ENCODE peak calls at places on chromosomes 4 and X, in nine cellular contexts. O, X, R, B, L, M, W, D and V are unnamed samples.

GRCh38 chrX:63809158-63809557 is 24.1 kb upstream of the ARHGEF9 start:
- DNase-seq in O (no peak), X (no peak), R (no peak), B (no peak), L (no peak), M (peak), W (no peak), D (no peak), V (no peak)

GRCh38 chr4:38489924-38490639 is 173.9 kb upstream of the KLF3 start:
- DNase-seq in O (peak), X (no peak), R (no peak), B (no peak), L (no peak), M (no peak), W (peak), D (no peak), V (no peak)

GRCh38 chr4:115325836-115326235 is 212.4 kb upstream of the NDST4 start:
- DNase-seq in O (no peak), X (no peak), R (no peak), B (no peak), L (no peak), M (no peak), W (no peak), D (no peak), V (no peak)

GRCh38 chr4:30181918-30182317 is 538.3 kb upstream of the PCDH7 start:
- DNase-seq in O (no peak), X (no peak), R (no peak), B (no peak), L (no peak), M (no peak), W (no peak), D (no peak), V (no peak)

GRCh38 chr4:67035501-67035900 is 509.8 kb downstream of the CENPC start:
- DNase-seq in O (peak), X (no peak), R (no peak), B (no peak), L (no peak), M (no peak), W (no peak), D (no peak), V (no peak)

GRCh38 chr4:180449395-180449956 is 1793.7 kb upstream of the TENM3 start:
- DNase-seq in O (no peak), X (no peak), R (peak), B (no peak), L (peak), M (peak), W (no peak), D (no peak), V (no peak)

GRCh38 chr4:41579043-41579442 is 41.1 kb downstream of the LIMCH1 start:
- DNase-seq in O (no peak), X (no peak), R (no peak), B (no peak), L (no peak), M (no peak), W (no peak), D (no peak), V (no peak)

GRCh38 chr4:101346562-101347266 is 612 bp downstream of the PPP3CA start:
- DNase-seq in O (peak), X (peak), R (peak), B (peak), L (peak), M (peak), W (peak), D (no peak), V (peak)

GRCh38 chr4:15398001-15398400 is 29.8 kb upstream of the C1QTNF7 start:
- DNase-seq in O (peak), X (no peak), R (no peak), B (no peak), L (no peak), M (no peak), W (no peak), D (no peak), V (no peak)

GRCh38 chrX:43655151-43655676 is 885 bp upstream of the MAOA start:
- DNase-seq in O (peak), X (peak), R (peak), B (peak), L (no peak), M (peak), W (peak), D (no peak), V (no peak)

GRCh38 chr4:169619518-169619957 is 840 bp upstream of the CLCN3 start:
- DNase-seq in O (peak), X (no peak), R (peak), B (peak), L (peak), M (peak), W (peak), D (peak), V (no peak)

GRCh38 chr4:112939901-112940300 is 109.6 kb upstream of the ANK2 start:
- DNase-seq in O (no peak), X (no peak), R (no peak), B (no peak), L (no peak), M (no peak), W (no peak), D (no peak), V (no peak)

GRCh38 chr4:37682701-37683401 is 3.3 kb downstream of the RELL1 start:
- DNase-seq in O (no peak), X (no peak), R (no peak), B (no peak), L (peak), M (no peak), W (no peak), D (peak), V (no peak)

GRCh38 chr4:17811078-17811603 is 362 bp downstream of the NCAPG start:
- DNase-seq in O (no peak), X (no peak), R (no peak), B (no peak), L (no peak), M (peak), W (no peak), D (no peak), V (no peak)

GRCh38 chrX:7270018-7270417 is 122.1 kb upstream of the PUDP start:
- DNase-seq in O (peak), X (no peak), R (no peak), B (no peak), L (no peak), M (no peak), W (no peak), D (no peak), V (no peak)

GRCh38 chrX:68832516-68833447 is 4.0 kb downstream of the EFNB1 start:
- DNase-seq in O (no peak), X (no peak), R (no peak), B (no peak), L (no peak), M (no peak), W (no peak), D (no peak), V (no peak)

GRCh38 chrX:49211074-49211473 is 11.1 kb upstream of the SYP start:
- DNase-seq in O (no peak), X (no peak), R (no peak), B (no peak), L (no peak), M (no peak), W (no peak), D (no peak), V (no peak)

GRCh38 chrX:133685806-133686205 is 270.5 kb upstream of the GPC4 start:
- DNase-seq in O (no peak), X (no peak), R (no peak), B (no peak), L (no peak), M (no peak), W (no peak), D (no peak), V (no peak)

GRCh38 chr4:89009107-89009506 is 47.9 kb downstream of the FAM13A start:
- DNase-seq in O (no peak), X (no peak), R (no peak), B (no peak), L (no peak), M (no peak), W (no peak), D (no peak), V (no peak)

GRCh38 chrX:154751121-154751668 is 318 bp upstream of the GAB3 start:
- DNase-seq in O (no peak), X (no peak), R (no peak), B (peak), L (peak), M (no peak), W (peak), D (peak), V (no peak)

GRCh38 chr4:5678977-5679376 is 29.4 kb downstream of the EVC2 start:
- DNase-seq in O (no peak), X (no peak), R (no peak), B (no peak), L (no peak), M (no peak), W (no peak), D (no peak), V (no peak)

GRCh38 chrX:23822397-23822796 is 39.4 kb downstream of the SAT1 start:
- DNase-seq in O (peak), X (no peak), R (no peak), B (no peak), L (no peak), M (peak), W (no peak), D (no peak), V (no peak)

GRCh38 chr4:108702960-108703359 is 52.6 kb downstream of the OSTC start:
- DNase-seq in O (no peak), X (no peak), R (no peak), B (no peak), L (no peak), M (no peak), W (no peak), D (no peak), V (no peak)

GRCh38 chr4:148263127-148263526 is 179.1 kb downstream of the NR3C2 start:
- DNase-seq in O (no peak), X (no peak), R (no peak), B (no peak), L (no peak), M (peak), W (no peak), D (no peak), V (no peak)

GRCh38 chr4:41154814-41155177 is 59.5 kb downstream of the APBB2 start:
- DNase-seq in O (peak), X (no peak), R (no peak), B (no peak), L (no peak), M (no peak), W (no peak), D (no peak), V (no peak)

GRCh38 chrX:42466706-42467105 is 311.3 kb downstream of the PPP1R2C start:
- DNase-seq in O (no peak), X (no peak), R (no peak), B (no peak), L (no peak), M (no peak), W (no peak), D (no peak), V (no peak)

GRCh38 chrX:48864210-48864609 is 28.8 kb upstream of the PCSK1N start:
- DNase-seq in O (peak), X (no peak), R (no peak), B (no peak), L (no peak), M (no peak), W (no peak), D (no peak), V (no peak)

GRCh38 chr4:78379991-78380739 is 171.4 kb upstream of the ANXA3 start:
- DNase-seq in O (no peak), X (no peak), R (no peak), B (no peak), L (no peak), M (peak), W (no peak), D (no peak), V (no peak)

GRCh38 chr4:56622176-56622575 is 58.9 kb downstream of the HOPX start:
- DNase-seq in O (no peak), X (no peak), R (no peak), B (no peak), L (no peak), M (no peak), W (no peak), D (no peak), V (no peak)

GRCh38 chr4:24105183-24106039 is 215.6 kb upstream of the PPARGC1A start:
- DNase-seq in O (peak), X (no peak), R (no peak), B (no peak), L (no peak), M (no peak), W (no peak), D (no peak), V (no peak)

GRCh38 chr4:16916719-16917337 is 18.4 kb upstream of the LDB2 start:
- DNase-seq in O (peak), X (no peak), R (peak), B (peak), L (peak), M (peak), W (peak), D (peak), V (no peak)